ENCODE peak calls at places on chromosome 19, in five cellular contexts. D is GM12878, F is K562, Z is H1, L is HepG2. G is an unnamed sample.

GRCh38 chr19:42443944-42444398 is 1.2 kb upstream of the CXCL17 start:
- DNase-seq in D (no peak), F (no peak), Z (no peak), L (peak), G (no peak)

GRCh38 chr19:35731353-35731752 is 10.9 kb downstream of the IGFLR1 start:
- DNase-seq in D (no peak), F (no peak), Z (no peak), L (no peak), G (no peak)

GRCh38 chr19:31676271-31677004 is 327.2 kb upstream of the TSHZ3 start:
- DNase-seq in D (no peak), F (peak), Z (no peak), L (no peak), G (peak)

GRCh38 chr19:45601524-45602522 is at the start of gene GPR4:
- DNase-seq in D (no peak), F (no peak), Z (peak), L (no peak), G (peak)

GRCh38 chr19:10981496-10981895 is 20.7 kb downstream of the SMARCA4 start:
- DNase-seq in D (no peak), F (no peak), Z (no peak), L (no peak), G (no peak)

GRCh38 chr19:32404939-32405430 is 585 bp upstream of the DPY19L3 start:
- DNase-seq in D (no peak), F (no peak), Z (peak), L (peak), G (peak)

GRCh38 chr19:11064831-11065303 is 24.4 kb upstream of the LDLR start:
- DNase-seq in D (no peak), F (peak), Z (no peak), L (no peak), G (peak)

GRCh38 chr19:49421039-49421877 is 2.0 kb downstream of the PTH2 start:
- DNase-seq in D (no peak), F (peak), Z (peak), L (no peak), G (peak)

GRCh38 chr19:35843676-35844481 is 8.4 kb downstream of the NPHS1 start:
- DNase-seq in D (no peak), F (peak), Z (peak), L (no peak), G (peak)

GRCh38 chr19:10214784-10215183 is 16.3 kb downstream of the S1PR2 start:
- DNase-seq in D (no peak), F (no peak), Z (no peak), L (no peak), G (no peak)

GRCh38 chr19:35317464-35318043 is 11.4 kb upstream of the CD22 start:
- DNase-seq in D (no peak), F (no peak), Z (no peak), L (peak), G (no peak)

GRCh38 chr19:10998045-10998533 is 37.3 kb downstream of the SMARCA4 start:
- DNase-seq in D (no peak), F (no peak), Z (no peak), L (peak), G (no peak)

GRCh38 chr19:10913716-10914340 is 14.6 kb downstream of the YIPF2 start:
- DNase-seq in D (no peak), F (no peak), Z (no peak), L (no peak), G (no peak)

GRCh38 chr19:42252365-42253244 is 2.3 kb downstream of the ERF start:
- DNase-seq in D (no peak), F (no peak), Z (no peak), L (no peak), G (no peak)

GRCh38 chr19:40600086-40600917 is 867 bp upstream of the LTBP4 start:
- DNase-seq in D (no peak), F (no peak), Z (no peak), L (no peak), G (no peak)

GRCh38 chr19:18440421-18440877 is 2.5 kb upstream of the ISYNA1 start:
- DNase-seq in D (no peak), F (peak), Z (no peak), L (peak), G (peak)

GRCh38 chr19:18785179-18786124 is 5.7 kb downstream of the COMP start:
- DNase-seq in D (no peak), F (peak), Z (peak), L (peak), G (peak)

GRCh38 chr19:53511933-53512374 is 26.0 kb upstream of the ZNF331 start:
- DNase-seq in D (no peak), F (peak), Z (peak), L (peak), G (peak)

GRCh38 chr19:3369337-3370213 is 3.2 kb downstream of the NFIC start:
- DNase-seq in D (no peak), F (no peak), Z (no peak), L (no peak), G (no peak)

GRCh38 chr19:17455711-17456123 is 5.0 kb downstream of the NXNL1 start:
- DNase-seq in D (no peak), F (no peak), Z (peak), L (no peak), G (peak)

GRCh38 chr19:48271531-48272151 is 1.8 kb downstream of the ZNF114 start:
- DNase-seq in D (no peak), F (no peak), Z (peak), L (peak), G (peak)

GRCh38 chr19:5048727-5049553 is 80.0 kb downstream of the KDM4B start:
- DNase-seq in D (no peak), F (no peak), Z (no peak), L (no peak), G (no peak)

GRCh38 chr19:55418185-55418584 is 10.6 kb upstream of the UBE2S start:
- DNase-seq in D (no peak), F (peak), Z (peak), L (peak), G (peak)

GRCh38 chr19:48715681-48716171 is 3.8 kb downstream of the MAMSTR start:
- DNase-seq in D (no peak), F (no peak), Z (no peak), L (no peak), G (no peak)

GRCh38 chr19:20925481-20925880 is 2.4 kb downstream of the ZNF85 start:
- DNase-seq in D (no peak), F (no peak), Z (no peak), L (no peak), G (no peak)

GRCh38 chr19:49939721-49940481 is 10.6 kb upstream of the NUP62 start:
- DNase-seq in D (no peak), F (no peak), Z (no peak), L (no peak), G (no peak)

GRCh38 chr19:23956051-23956450 is 41.4 kb downstream of the ZNF726 start:
- DNase-seq in D (no peak), F (no peak), Z (no peak), L (no peak), G (no peak)

DNA sequence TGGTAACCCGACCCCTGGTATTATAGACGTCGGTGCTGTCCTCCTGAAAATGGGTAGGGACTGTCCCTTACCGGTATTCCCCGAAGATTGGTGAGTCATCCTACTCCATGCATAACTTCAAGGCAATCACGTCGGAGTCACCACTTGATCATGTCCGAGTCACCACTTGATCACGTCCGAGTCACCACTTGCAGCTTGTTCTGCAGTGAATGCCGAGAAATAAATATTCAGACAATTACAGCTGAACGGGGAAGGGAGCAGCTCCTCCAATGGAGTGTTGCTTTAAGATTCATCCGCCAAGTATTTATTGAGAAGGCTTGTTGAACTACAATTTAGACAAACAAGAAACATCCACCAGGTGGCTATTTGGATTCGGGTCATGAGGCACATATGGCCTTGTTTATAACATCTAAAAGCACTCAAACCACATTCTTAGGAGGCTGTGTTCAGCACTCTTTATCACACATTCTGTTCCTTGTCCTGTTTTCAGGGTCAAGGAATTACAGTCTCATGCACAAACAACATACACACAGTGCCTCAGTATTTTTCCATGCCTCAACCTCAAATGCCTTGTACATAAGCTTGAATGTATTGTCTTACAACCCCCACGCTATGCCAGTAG is 43.1 kb downstream of the ZNF726 start:
- DNase-seq in D (no peak), F (no peak), Z (no peak), L (no peak), G (no peak)
- TF ChIP-seq USF2 in D (no peak), F (no peak), Z (no peak), L (no peak), G (no peak)

DNA sequence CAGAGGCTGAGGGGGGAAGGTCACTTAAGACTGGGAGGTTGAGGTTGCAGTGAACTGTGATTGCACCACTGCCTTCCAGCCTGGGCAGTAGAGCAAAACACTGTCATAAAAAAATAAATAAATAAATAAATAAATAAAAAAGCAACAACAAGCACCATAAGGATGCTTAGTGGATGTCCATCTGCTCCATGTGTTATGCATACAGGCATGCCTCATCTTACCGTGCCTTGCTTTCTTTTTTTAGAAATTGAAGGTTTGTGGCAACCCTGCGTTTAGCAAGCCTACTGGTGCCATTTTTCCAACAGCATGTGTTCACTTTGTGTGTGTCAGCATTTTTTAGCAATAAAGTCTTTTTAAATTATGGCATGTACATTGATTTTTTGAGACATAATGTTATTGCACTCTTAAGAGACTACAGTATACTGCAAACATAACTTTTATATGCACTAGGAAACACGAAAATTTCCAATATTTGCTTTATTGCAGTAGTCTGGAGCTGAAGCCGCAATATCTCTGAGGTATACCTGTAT is 68.3 kb downstream of the PEPD start:
- DNase-seq in D (no peak), F (no peak), Z (no peak), L (no peak), G (no peak)
- TF ChIP-seq CREB1 in D (no peak), F (no peak), Z (no peak), L (no peak), G (no peak)

GRCh38 chr19:46722004-46722380 is 5.1 kb upstream of the PRKD2 start:
- DNase-seq in D (no peak), F (no peak), Z (no peak), L (no peak), G (no peak)
- TF ChIP-seq ATF3 in D (no peak), F (no peak), Z (no peak), L (no peak), G (no peak)

DNA sequence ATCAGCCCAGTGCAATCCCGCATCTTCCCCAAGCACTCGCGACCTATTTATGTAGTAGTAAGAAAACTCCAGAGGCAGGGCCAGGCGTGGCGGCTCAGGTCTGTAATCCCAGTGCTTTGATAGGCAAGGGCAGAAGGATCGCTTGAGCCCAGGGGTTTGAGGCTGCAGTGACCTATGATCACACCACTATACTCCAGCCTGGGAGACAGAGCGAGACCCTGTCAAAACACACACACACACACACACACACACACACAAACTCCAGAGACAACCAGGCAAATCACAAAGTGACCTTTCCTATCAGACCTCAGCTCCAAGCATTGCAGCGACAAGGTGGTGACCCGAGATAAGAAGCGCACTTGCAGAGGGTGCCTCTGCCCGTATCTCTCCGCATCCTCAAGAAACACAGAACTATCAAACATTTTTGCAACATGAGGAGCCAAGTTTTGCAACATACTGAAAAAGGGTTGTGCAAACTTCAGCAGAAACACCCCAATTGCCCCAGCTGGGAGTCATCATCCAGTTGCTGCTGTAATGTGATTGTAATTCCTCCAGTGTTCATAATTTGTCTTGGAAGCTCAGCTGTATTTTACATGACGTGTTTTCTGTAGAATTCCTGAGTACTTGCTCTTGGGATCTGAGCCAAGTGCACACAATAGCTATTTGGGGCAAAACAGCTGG is 8.7 kb upstream of the KLF2 start:
- DNase-seq in D (no peak), F (peak), Z (no peak), L (no peak), G (no peak)
- TF ChIP-seq USF2 in D (no peak), F (no peak), Z (no peak), L (no peak), G (no peak)

GRCh38 chr19:39533791-39534190 is 1.1 kb upstream of the EID2B start:
- DNase-seq in D (no peak), F (no peak), Z (no peak), L (no peak), G (no peak)

GRCh38 chr19:39531834-39532232 is 819 bp downstream of the EID2B start:
- DNase-seq in D (no peak), F (no peak), Z (no peak), L (no peak), G (no peak)

GRCh38 chr19:39533003-39533512 is 406 bp upstream of the EID2B start:
- DNase-seq in D (no peak), F (no peak), Z (no peak), L (no peak), G (no peak)

GRCh38 chr19:39532233-39533002 is at the start of gene EID2B:
- DNase-seq in D (peak), F (peak), Z (peak), L (peak), G (peak)
- TF ChIP-seq CREB1 in D (peak), F (peak), Z (peak), L (peak), G (no peak)

GRCh38 chr19:29629836-29630534 is 23.9 kb downstream of the POP4 start:
- DNase-seq in D (no peak), F (no peak), Z (no peak), L (no peak), G (no peak)

GRCh38 chr19:29628661-29629385 is 22.7 kb downstream of the POP4 start:
- DNase-seq in D (no peak), F (no peak), Z (no peak), L (no peak), G (no peak)

GRCh38 chr19:29634002-29634401 is 27.9 kb downstream of the POP4 start:
- DNase-seq in D (no peak), F (no peak), Z (no peak), L (no peak), G (no peak)

GRCh38 chr19:29630661-29631060 is 24.6 kb downstream of the POP4 start:
- DNase-seq in D (no peak), F (no peak), Z (no peak), L (no peak), G (no peak)

GRCh38 chr19:29631450-29631849 is 25.4 kb downstream of the POP4 start:
- DNase-seq in D (no peak), F (no peak), Z (no peak), L (no peak), G (no peak)
- TF ChIP-seq ATF3 in D (no peak), F (no peak), Z (no peak), L (no peak), G (no peak)

GRCh38 chr19:38735257-38735686 is 9.0 kb downstream of the CAPN12 start:
- DNase-seq in D (no peak), F (peak), Z (peak), L (no peak), G (peak)
- TF ChIP-seq USF2 in D (no peak), F (no peak), Z (no peak), L (no peak), G (no peak)

DNA sequence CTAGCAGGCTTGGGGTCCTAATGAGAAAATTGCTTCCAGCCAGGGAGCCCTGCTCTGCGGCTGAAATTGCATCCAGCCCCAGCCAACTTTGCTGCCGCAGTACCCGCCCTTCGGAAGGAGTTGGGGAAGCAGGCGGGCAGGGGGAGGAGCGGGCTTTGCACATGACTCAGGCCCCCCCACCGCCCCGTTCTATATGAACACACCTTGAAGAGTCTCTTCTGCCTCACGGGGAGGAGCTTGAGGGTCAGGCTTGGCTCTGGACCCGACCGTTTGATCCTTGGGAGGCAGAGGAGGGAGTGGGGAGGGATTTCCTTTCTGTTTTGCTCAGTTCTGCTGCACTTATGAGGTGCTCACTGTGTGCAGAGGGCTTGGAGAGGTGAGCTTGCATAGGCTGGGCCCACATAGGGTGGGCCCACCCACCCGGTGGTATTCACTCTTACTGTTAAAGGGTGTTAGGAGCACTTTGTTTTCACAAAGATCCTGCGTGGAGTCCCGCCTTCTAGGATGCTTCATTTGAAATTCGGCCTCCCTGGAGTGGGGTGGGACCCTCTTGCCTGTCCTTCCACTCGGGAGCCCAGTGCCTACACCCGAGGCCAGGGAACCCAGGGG is 46.5 kb downstream of the LYL1 start:
- DNase-seq in D (no peak), F (no peak), Z (peak), L (no peak), G (peak)
- TF ChIP-seq CREB1 in D (no peak), F (no peak), Z (no peak), L (no peak), G (no peak)